ENCODE peak calls at places on chromosomes 2 and 18, in four cellular contexts. One of them, this sample, is unnamed.

GRCh38 chr2:105734762-105735538 is 9.8 kb upstream of the NCK2 start:
- DNase-seq in tibial nerve: no peak
- DNase-seq in psoas muscle: no peak
- DNase-seq in type B pancreatic cell: no peak
- DNase-seq in this sample: no peak

GRCh38 chr2:208031608-208032019 is 6.3 kb upstream of the PLEKHM3 start:
- DNase-seq in type B pancreatic cell: no peak
- DNase-seq in tibial nerve: no peak
- DNase-seq in psoas muscle: no peak
- DNase-seq in this sample: no peak

GRCh38 chr2:26649992-26650712 is 9.0 kb upstream of the CIB4 start:
- DNase-seq in tibial nerve: no peak
- DNase-seq in psoas muscle: no peak
- DNase-seq in type B pancreatic cell: no peak
- DNase-seq in this sample: no peak

GRCh38 chr2:240568678-240569522 is 616 bp downstream of the RNPEPL1 start:
- DNase-seq in tibial nerve: peak; percentile 32
- DNase-seq in psoas muscle: peak; percentile 87
- DNase-seq in type B pancreatic cell: peak; percentile 66
- DNase-seq in this sample: peak; percentile 46

GRCh38 chr2:56127773-56128170 is 56.0 kb upstream of the CCDC85A start:
- DNase-seq in psoas muscle: no peak
- DNase-seq in type B pancreatic cell: no peak
- DNase-seq in tibial nerve: no peak
- DNase-seq in this sample: no peak

GRCh38 chr18:68735498-68736343 is 20.8 kb upstream of the TMX3 start:
- DNase-seq in psoas muscle: no peak
- DNase-seq in tibial nerve: no peak
- DNase-seq in type B pancreatic cell: no peak
- DNase-seq in this sample: no peak

GRCh38 chr2:113012436-113013335 is 7.4 kb downstream of the IL36A start:
- DNase-seq in type B pancreatic cell: no peak
- DNase-seq in psoas muscle: no peak
- DNase-seq in tibial nerve: no peak
- DNase-seq in this sample: no peak

GRCh38 chr18:46073474-46074331 is 1.6 kb upstream of the PSTPIP2 start:
- DNase-seq in psoas muscle: no peak
- DNase-seq in tibial nerve: no peak
- DNase-seq in type B pancreatic cell: no peak
- DNase-seq in this sample: peak; percentile 26

GRCh38 chr2:215695876-215696275 is 260.0 kb upstream of the FN1 start:
- DNase-seq in psoas muscle: no peak
- DNase-seq in type B pancreatic cell: no peak
- DNase-seq in tibial nerve: no peak
- DNase-seq in this sample: no peak

GRCh38 chr2:164014068-164014577 is 278.3 kb upstream of the FIGN start:
- DNase-seq in psoas muscle: no peak
- DNase-seq in type B pancreatic cell: no peak
- DNase-seq in tibial nerve: no peak
- DNase-seq in this sample: no peak

GRCh38 chr18:8889479-8889878 is 184.1 kb downstream of the MTCL1 start:
- DNase-seq in type B pancreatic cell: no peak
- DNase-seq in psoas muscle: no peak
- DNase-seq in tibial nerve: no peak
- DNase-seq in this sample: no peak

GRCh38 chr2:37896319-37896718 is 28.8 kb upstream of the RMDN2 start:
- DNase-seq in psoas muscle: no peak
- DNase-seq in type B pancreatic cell: no peak
- DNase-seq in tibial nerve: no peak
- DNase-seq in this sample: no peak

GRCh38 chr18:79367989-79368388 is 27.7 kb upstream of the NFATC1 start:
- DNase-seq in type B pancreatic cell: no peak
- DNase-seq in tibial nerve: no peak
- DNase-seq in psoas muscle: no peak
- DNase-seq in this sample: no peak

GRCh38 chr2:197236159-197236558 is 74.4 kb downstream of the ANKRD44 start:
- DNase-seq in type B pancreatic cell: no peak
- DNase-seq in tibial nerve: no peak
- DNase-seq in psoas muscle: no peak
- DNase-seq in this sample: no peak

GRCh38 chr18:62828852-62829251 is 113.5 kb downstream of the PHLPP1 start:
- DNase-seq in psoas muscle: no peak
- DNase-seq in type B pancreatic cell: no peak
- DNase-seq in tibial nerve: no peak
- DNase-seq in this sample: no peak

GRCh38 chr18:27921392-27921791 is 255.5 kb downstream of the CDH2 start:
- DNase-seq in psoas muscle: no peak
- DNase-seq in type B pancreatic cell: no peak
- DNase-seq in tibial nerve: no peak
- DNase-seq in this sample: no peak

GRCh38 chr2:238439912-238440311 is 13.2 kb downstream of the ASB1 start:
- DNase-seq in psoas muscle: no peak
- DNase-seq in type B pancreatic cell: no peak
- DNase-seq in tibial nerve: no peak
- DNase-seq in this sample: no peak

DNA sequence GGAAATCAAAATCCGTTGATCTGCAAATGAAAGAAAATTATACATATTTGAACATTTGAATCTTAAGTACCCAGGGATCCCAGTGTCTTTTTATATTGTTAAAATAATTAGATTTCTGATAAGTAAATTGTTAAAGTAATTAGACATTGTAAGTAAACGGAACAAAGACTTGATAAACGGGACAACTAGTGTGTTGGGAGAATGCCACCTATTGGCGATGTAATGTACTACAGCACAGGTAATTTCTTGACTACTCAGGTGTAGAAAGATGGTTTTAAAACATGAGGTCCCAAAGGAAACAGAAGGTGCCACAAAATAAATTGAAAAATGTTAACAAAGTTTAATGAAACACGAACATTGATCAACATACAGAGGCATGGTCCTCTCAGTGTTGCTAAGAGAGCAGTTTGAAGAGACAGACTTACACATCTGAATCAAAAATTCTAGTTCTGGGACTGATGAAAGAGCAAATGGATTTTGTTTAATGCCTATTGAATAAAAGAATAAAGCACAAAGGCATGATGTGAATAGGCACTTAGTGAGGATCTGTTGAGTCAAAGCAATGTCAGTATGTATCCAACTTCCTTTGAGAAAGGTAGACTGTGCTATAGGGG is 103.4 kb upstream of the RASGRP3 start:
- DNase-seq in tibial nerve: no peak
- DNase-seq in psoas muscle: no peak
- DNase-seq in type B pancreatic cell: no peak
- DNase-seq in this sample: no peak
- TF ChIP-seq CTCF in tibial nerve: peak; percentile 70
- TF ChIP-seq CTCF in psoas muscle: peak; percentile 74
- TF ChIP-seq CTCF in type B pancreatic cell: peak; percentile 86
- TF ChIP-seq CTCF in this sample: peak; percentile 90

GRCh38 chr2:46555011-46555410 is 75.6 kb downstream of the TMEM247 start:
- DNase-seq in type B pancreatic cell: no peak
- DNase-seq in tibial nerve: no peak
- DNase-seq in psoas muscle: no peak
- DNase-seq in this sample: peak; percentile 30
- TF ChIP-seq CTCF in type B pancreatic cell: peak; percentile 69
- TF ChIP-seq CTCF in tibial nerve: no peak
- TF ChIP-seq CTCF in psoas muscle: peak; percentile 24
- TF ChIP-seq CTCF in this sample: peak; percentile 65

DNA sequence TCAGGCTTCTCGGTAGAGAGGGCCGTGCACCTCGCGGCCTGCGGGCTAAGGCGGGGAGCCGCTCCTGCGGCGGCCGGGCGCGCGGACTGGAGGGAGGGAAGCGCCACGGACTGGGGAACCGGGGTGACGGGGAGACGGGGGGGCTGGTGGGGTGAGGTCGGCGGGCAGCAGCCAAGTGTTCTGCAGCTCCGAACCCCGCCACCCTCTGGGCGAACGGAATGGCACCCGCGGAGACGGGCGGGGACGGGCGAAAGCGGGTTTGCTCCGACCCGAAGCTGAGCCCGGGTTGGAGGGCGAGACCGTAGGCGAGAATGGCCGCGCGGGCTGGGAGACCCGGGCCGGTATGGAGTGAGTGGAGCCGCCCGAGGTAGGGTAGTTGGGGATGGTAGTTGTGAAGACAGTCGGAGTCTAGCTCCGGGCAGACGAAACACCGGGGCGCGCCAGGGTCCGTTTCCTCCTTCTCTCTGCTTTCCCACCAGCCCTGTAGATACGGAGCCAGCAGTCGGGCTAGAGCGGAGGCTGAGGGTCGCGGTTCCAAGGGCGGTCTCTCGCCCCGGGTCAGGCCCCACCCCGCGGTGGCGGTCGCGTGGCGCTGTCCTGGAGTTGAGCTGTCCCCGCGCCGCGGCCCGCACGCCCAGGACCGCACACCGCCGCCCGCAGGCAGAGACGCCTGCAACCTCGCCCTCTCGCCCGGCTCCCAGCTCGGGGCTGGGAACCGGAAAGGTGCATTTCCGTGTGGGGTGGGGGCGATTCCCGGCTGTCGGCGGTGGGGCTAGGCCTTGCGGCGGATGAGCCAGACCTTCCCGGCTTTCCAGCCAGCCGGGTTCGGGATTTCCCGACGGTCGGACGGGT is 160.3 kb upstream of the SIX2 start:
- DNase-seq in type B pancreatic cell: no peak
- DNase-seq in psoas muscle: peak; percentile 62
- DNase-seq in tibial nerve: no peak
- DNase-seq in this sample: peak; percentile 61
- TF ChIP-seq CTCF in type B pancreatic cell: peak; percentile 8
- TF ChIP-seq CTCF in psoas muscle: no peak
- TF ChIP-seq CTCF in tibial nerve: no peak
- TF ChIP-seq CTCF in this sample: no peak

GRCh38 chr2:217978536-217979150 is 24.2 kb downstream of the TNS1 start:
- DNase-seq in psoas muscle: no peak
- DNase-seq in tibial nerve: no peak
- DNase-seq in type B pancreatic cell: no peak
- DNase-seq in this sample: peak; percentile 35
- TF ChIP-seq CTCF in psoas muscle: no peak
- TF ChIP-seq CTCF in tibial nerve: no peak
- TF ChIP-seq CTCF in type B pancreatic cell: no peak
- TF ChIP-seq CTCF in this sample: no peak

GRCh38 chr2:74834806-74835755 is 1.2 kb downstream of the HK2 start:
- DNase-seq in type B pancreatic cell: peak; percentile 76
- DNase-seq in tibial nerve: no peak
- DNase-seq in psoas muscle: peak; percentile 67
- DNase-seq in this sample: peak; percentile 53
- TF ChIP-seq CTCF in type B pancreatic cell: no peak
- TF ChIP-seq CTCF in tibial nerve: no peak
- TF ChIP-seq CTCF in psoas muscle: no peak
- TF ChIP-seq CTCF in this sample: no peak

DNA sequence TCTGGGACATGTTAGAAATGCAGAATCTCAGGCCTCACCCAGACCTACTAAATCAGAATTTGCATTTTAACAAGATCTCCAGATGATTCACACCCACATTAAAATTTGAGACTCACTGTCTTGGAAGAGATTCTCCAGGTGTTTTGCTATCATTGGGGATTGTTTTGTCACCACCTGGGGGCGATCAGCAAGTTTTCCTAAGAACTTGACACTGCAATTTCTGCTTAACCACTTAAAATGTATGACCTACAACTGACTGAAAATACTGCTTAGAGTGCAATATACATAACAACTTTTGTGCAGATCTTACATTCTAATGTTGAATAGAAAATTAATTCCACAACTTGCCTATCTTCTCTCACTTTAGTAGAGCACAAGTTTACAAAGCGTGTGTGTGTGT is 18.9 kb upstream of the ITGA4 start:
- DNase-seq in type B pancreatic cell: no peak
- DNase-seq in tibial nerve: no peak
- DNase-seq in psoas muscle: no peak
- DNase-seq in this sample: no peak
- TF ChIP-seq CTCF in type B pancreatic cell: peak; percentile 28
- TF ChIP-seq CTCF in tibial nerve: no peak
- TF ChIP-seq CTCF in psoas muscle: no peak
- TF ChIP-seq CTCF in this sample: no peak

GRCh38 chr18:24014062-24014985 is at the start of gene TTC39C:
- DNase-seq in tibial nerve: peak; percentile 41
- DNase-seq in type B pancreatic cell: peak; percentile 78
- DNase-seq in psoas muscle: peak; percentile 79
- DNase-seq in this sample: peak; percentile 71
- TF ChIP-seq CTCF in tibial nerve: no peak
- TF ChIP-seq CTCF in type B pancreatic cell: no peak
- TF ChIP-seq CTCF in psoas muscle: no peak
- TF ChIP-seq CTCF in this sample: no peak

DNA sequence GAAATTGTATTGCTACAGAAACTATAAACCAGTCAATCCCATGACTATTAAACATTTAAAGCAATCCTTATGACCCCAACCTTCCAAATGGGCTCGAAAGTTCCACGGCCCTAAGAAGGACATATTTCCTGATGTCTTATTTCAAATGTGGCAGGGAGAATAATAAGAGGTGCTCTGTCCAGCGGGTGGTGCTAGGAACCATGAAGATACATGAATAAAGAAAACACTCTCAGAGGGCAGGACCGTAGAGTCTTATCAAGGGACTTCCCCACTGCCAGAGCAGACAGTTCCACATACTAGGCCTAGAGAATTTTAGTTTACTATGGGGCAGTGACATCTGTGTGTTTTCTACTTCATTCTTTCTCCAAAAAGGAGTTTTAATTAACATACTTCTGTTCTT is 187.1 kb upstream of the PIK3C3 start:
- DNase-seq in psoas muscle: no peak
- DNase-seq in type B pancreatic cell: no peak
- DNase-seq in tibial nerve: no peak
- DNase-seq in this sample: no peak
- TF ChIP-seq CTCF in psoas muscle: no peak
- TF ChIP-seq CTCF in type B pancreatic cell: no peak
- TF ChIP-seq CTCF in tibial nerve: no peak
- TF ChIP-seq CTCF in this sample: no peak

GRCh38 chr2:122168799-122169198 is 413.3 kb downstream of the TSN start:
- DNase-seq in type B pancreatic cell: no peak
- DNase-seq in tibial nerve: no peak
- DNase-seq in psoas muscle: no peak
- DNase-seq in this sample: no peak
- TF ChIP-seq CTCF in type B pancreatic cell: peak; percentile 33
- TF ChIP-seq CTCF in tibial nerve: no peak
- TF ChIP-seq CTCF in psoas muscle: no peak
- TF ChIP-seq CTCF in this sample: no peak

This sample was measured in glutamatergic neuron.